ENCODE peak calls at places on chromosomes 6 and 20, in five cellular contexts. One of them, this sample, is unnamed.

GRCh38 chr6:145247677-145248419 is 487.5 kb downstream of the EPM2A start:
- DNase-seq in H1: peak
- DNase-seq in SK-N-SH: no peak
- DNase-seq in GM12892: no peak
- DNase-seq in GM23338: no peak
- DNase-seq in this sample: no peak

GRCh38 chr6:72466971-72467566 is 154.8 kb upstream of the KCNQ5 start:
- DNase-seq in H1: no peak
- DNase-seq in GM12892: no peak
- DNase-seq in SK-N-SH: no peak
- DNase-seq in GM23338: no peak
- DNase-seq in this sample: no peak

GRCh38 chr6:43823879-43824740 is 54.1 kb downstream of the VEGFA start:
- DNase-seq in GM23338: no peak
- DNase-seq in H1: no peak
- DNase-seq in GM12892: no peak
- DNase-seq in SK-N-SH: no peak
- DNase-seq in this sample: no peak

GRCh38 chr6:35599761-35600658 is 87.3 kb upstream of the TULP1 start:
- DNase-seq in GM23338: no peak
- DNase-seq in H1: no peak
- DNase-seq in SK-N-SH: no peak
- DNase-seq in GM12892: no peak
- DNase-seq in this sample: no peak

GRCh38 chr6:151325075-151326050 is 66.0 kb downstream of the ZBTB2 start:
- DNase-seq in GM23338: peak
- DNase-seq in H1: no peak
- DNase-seq in GM12892: no peak
- DNase-seq in SK-N-SH: peak
- DNase-seq in this sample: no peak

GRCh38 chr20:47024461-47024937 is 129.9 kb downstream of the EYA2 start:
- DNase-seq in GM12892: no peak
- DNase-seq in SK-N-SH: no peak
- DNase-seq in GM23338: no peak
- DNase-seq in H1: no peak
- DNase-seq in this sample: no peak

GRCh38 chr6:18323935-18324707 is 59.8 kb upstream of the DEK start:
- DNase-seq in H1: no peak
- DNase-seq in GM23338: peak
- DNase-seq in SK-N-SH: peak
- DNase-seq in GM12892: no peak
- DNase-seq in this sample: no peak

GRCh38 chr6:122107256-122107655 is 292.2 kb upstream of the HSF2 start:
- DNase-seq in GM12892: no peak
- DNase-seq in H1: no peak
- DNase-seq in SK-N-SH: no peak
- DNase-seq in GM23338: no peak
- DNase-seq in this sample: no peak

GRCh38 chr6:117496383-117496990 is 14.0 kb downstream of the DCBLD1 start:
- DNase-seq in SK-N-SH: no peak
- DNase-seq in GM23338: no peak
- DNase-seq in GM12892: no peak
- DNase-seq in H1: no peak
- DNase-seq in this sample: no peak

GRCh38 chr6:53112404-53112803 is 36.2 kb downstream of the GCM1 start:
- DNase-seq in GM12892: no peak
- DNase-seq in GM23338: no peak
- DNase-seq in SK-N-SH: no peak
- DNase-seq in H1: no peak
- DNase-seq in this sample: no peak

GRCh38 chr6:13327691-13328075 is 654 bp downstream of the TBC1D7 start:
- DNase-seq in SK-N-SH: no peak
- DNase-seq in GM12892: no peak
- DNase-seq in H1: no peak
- DNase-seq in GM23338: peak
- DNase-seq in this sample: no peak

GRCh38 chr6:136117081-136117480 is 133.0 kb downstream of the MTFR2 start:
- DNase-seq in H1: no peak
- DNase-seq in GM23338: no peak
- DNase-seq in GM12892: no peak
- DNase-seq in SK-N-SH: no peak
- DNase-seq in this sample: no peak

GRCh38 chr20:2507875-2508630 is 662 bp downstream of the ZNF343 start:
- DNase-seq in SK-N-SH: peak
- DNase-seq in H1: no peak
- DNase-seq in GM12892: no peak
- DNase-seq in GM23338: no peak
- DNase-seq in this sample: no peak

GRCh38 chr6:163355471-163355991 is 59.0 kb upstream of the QKI start:
- DNase-seq in SK-N-SH: peak
- DNase-seq in GM23338: no peak
- DNase-seq in GM12892: no peak
- DNase-seq in H1: no peak
- DNase-seq in this sample: no peak

DNA sequence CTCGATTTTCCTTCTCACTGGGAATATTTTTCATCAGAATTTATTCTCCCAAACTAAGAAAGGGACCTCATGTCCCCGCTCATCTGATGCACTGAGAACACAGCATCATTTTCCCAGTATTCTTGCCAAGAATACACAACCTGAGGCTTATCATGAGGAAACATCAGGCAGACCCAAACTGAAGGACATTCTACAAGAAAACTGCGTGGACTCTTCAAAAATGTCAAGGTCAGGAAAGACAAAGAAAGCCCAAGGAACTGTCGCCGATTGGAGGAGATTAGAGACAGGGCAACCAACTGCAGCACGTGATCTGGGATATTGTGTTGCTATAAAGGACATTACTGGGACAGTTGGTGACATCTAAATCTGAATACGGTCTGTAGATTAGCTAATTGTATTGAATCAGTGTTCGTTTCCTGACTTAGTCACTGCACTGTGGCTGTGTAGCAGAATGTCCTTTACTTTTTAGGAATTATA is 72.3 kb downstream of the SNX5 start:
- DNase-seq in H1: no peak
- DNase-seq in GM23338: no peak
- DNase-seq in SK-N-SH: no peak
- DNase-seq in GM12892: no peak
- DNase-seq in this sample: no peak
- TF ChIP-seq POLR2AphosphoS5 in H1: no peak
- TF ChIP-seq POLR2AphosphoS5 in GM23338: no peak
- TF ChIP-seq POLR2AphosphoS5 in SK-N-SH: no peak
- TF ChIP-seq POLR2AphosphoS5 in GM12892: no peak
- TF ChIP-seq POLR2AphosphoS5 in this sample: peak

GRCh38 chr6:37353761-37354525 is at the start of gene RNF8:
- DNase-seq in H1: peak
- DNase-seq in GM12892: peak
- DNase-seq in GM23338: peak
- DNase-seq in SK-N-SH: peak
- DNase-seq in this sample: no peak
- TF ChIP-seq POLR2AphosphoS5 in H1: no peak
- TF ChIP-seq POLR2AphosphoS5 in GM12892: peak
- TF ChIP-seq POLR2AphosphoS5 in GM23338: peak
- TF ChIP-seq POLR2AphosphoS5 in SK-N-SH: peak
- TF ChIP-seq POLR2AphosphoS5 in this sample: peak

DNA sequence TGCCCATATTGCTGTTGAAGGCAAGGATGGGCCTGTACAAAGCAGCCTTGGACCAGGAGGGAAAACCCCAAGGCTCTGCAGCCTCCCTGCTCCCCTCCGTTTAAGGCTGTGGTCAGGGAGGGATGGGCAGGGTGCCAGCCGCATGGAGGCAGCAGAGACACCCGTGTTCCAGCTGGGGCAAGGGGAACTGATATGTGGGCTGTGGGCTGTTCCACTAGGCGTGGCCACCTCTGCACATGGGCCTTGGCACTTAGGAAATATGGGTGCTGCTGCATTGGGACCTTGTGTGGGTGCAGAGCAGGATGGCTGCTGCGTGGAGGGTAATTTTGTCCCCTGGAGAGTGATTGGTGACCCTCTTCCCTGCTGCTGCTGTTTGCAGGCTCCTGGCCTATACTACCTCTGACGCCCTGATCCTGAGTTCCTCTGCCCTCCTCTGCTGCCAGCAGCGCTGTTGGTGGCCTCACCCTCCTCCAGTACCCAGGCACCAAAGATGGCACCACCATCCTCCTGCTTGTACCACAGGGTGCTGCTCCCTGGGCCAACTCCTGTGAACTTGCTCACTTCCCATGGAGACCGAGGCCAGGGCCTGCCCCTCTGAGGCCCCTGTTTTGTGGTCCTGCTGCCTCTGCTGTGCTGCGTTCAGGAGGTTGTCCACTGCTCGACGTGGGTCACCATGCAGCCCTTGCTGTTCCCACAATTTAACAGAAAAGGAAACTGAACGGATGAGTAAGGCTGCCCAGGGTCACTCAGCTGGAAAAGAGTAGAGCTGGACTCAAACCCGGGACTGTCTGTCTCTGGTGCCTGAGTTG is 35.3 kb downstream of the PANK2 start:
- DNase-seq in GM12892: no peak
- DNase-seq in GM23338: no peak
- DNase-seq in H1: no peak
- DNase-seq in SK-N-SH: no peak
- DNase-seq in this sample: no peak
- TF ChIP-seq POLR2AphosphoS5 in GM12892: peak
- TF ChIP-seq POLR2AphosphoS5 in GM23338: no peak
- TF ChIP-seq POLR2AphosphoS5 in H1: peak
- TF ChIP-seq POLR2AphosphoS5 in SK-N-SH: no peak
- TF ChIP-seq POLR2AphosphoS5 in this sample: no peak

DNA sequence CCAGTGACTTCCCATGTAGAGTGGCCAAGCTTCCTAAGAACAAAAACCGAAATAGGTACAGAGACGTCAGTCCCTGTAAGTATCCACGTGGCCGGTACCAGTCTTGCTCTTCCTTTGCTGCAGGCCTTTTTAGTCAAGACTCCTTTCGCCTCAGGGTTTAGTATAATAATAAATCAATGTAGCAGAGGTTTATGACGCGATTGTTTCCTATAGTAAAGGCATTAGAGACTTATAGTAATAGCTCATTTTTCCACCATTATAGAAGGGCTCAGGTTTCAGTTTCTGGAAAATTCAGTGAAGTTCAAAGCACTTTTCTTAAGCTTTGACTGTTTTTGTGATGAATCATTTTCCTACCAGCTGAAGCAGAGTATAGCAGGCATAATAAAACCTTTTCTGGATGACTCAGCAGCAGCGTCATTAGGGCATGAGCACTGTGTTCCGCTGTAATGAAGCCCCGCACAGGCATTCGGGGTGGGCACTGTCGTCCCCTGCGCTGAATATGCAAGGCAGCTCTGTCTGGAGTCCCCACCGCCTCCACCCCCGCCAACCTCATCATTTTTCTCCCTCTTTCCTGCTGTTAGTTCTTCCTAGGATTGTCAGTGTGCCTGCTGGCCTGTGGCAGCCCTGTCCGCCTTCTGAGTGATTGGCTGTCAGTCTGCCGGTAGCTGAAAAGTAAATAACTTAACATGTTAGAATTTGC is 51.3 kb downstream of the PTPN1 start:
- DNase-seq in GM12892: no peak
- DNase-seq in GM23338: no peak
- DNase-seq in SK-N-SH: no peak
- DNase-seq in H1: no peak
- DNase-seq in this sample: no peak
- TF ChIP-seq POLR2AphosphoS5 in GM12892: no peak
- TF ChIP-seq POLR2AphosphoS5 in GM23338: no peak
- TF ChIP-seq POLR2AphosphoS5 in SK-N-SH: peak
- TF ChIP-seq POLR2AphosphoS5 in H1: no peak
- TF ChIP-seq POLR2AphosphoS5 in this sample: peak

DNA sequence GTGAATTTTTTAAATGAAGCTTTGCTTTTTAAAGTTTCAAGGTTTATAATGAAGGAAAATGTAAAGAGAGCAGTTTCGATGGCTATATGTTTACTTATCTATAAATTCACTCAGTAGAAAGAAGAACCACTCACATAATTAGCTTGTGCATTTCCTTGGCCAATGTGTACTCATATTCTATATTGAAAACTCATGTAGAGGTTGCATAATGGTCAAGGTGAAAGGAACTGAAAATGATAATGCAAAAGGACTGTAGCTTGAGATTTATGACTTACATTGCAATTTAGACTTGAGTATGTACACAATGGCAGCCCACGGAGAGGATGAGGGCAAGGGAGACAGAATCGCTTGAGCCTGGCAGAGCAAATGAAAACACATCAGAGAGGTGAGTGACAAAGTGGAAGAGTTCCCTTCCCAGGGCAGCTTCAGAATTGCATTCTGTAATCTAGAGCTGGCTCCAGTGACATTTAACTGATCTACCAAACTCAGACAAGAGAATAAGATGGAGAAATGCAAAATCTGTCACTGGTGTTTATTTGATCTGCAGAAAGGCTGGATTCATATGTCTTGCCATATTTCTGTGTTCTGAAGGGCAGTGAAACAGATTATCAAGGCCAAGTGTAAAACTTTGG is 191.8 kb downstream of the TMEM200A start:
- DNase-seq in GM12892: no peak
- DNase-seq in SK-N-SH: no peak
- DNase-seq in H1: no peak
- DNase-seq in GM23338: no peak
- DNase-seq in this sample: no peak
- TF ChIP-seq POLR2AphosphoS5 in GM12892: no peak
- TF ChIP-seq POLR2AphosphoS5 in SK-N-SH: no peak
- TF ChIP-seq POLR2AphosphoS5 in H1: no peak
- TF ChIP-seq POLR2AphosphoS5 in GM23338: no peak
- TF ChIP-seq POLR2AphosphoS5 in this sample: no peak

DNA sequence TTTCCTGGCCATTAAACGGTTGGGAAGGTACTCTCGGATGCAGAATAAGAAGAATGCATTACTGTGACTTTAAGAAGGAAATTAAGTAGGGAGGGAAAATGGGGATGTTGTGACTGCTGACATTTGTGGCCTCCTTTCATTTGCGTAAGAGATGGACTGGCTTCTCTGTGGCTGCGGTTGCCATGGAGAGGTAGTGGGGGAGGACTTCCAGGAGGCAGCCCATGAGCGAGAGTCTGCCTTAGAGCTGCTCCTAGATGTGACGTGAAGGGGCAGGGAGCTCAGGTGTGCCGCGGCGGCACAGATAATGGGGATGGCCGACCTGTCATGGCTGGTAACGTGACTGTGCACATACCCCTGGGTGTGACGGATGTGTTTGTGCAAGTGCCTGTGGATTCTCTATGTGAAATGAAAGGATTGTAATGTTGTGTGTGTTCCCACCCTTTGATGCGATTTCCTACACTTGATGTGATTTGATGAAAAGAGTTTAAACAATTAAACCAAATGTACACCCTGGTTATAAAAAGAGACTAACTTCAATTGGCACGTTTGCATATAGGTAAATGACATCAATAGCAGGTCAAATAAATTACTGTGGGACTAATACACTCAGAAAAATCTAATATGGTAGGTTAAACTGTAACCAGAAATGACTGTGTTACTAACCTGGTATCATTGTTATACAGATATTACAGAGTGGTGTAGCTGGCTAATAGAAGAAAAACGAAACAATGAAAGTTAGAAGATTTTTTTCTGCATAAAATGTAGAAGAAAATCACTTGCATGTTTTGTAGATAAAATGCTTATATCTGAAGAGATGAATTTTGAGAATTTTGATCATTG is 48.9 kb downstream of the HIVEP1 start:
- DNase-seq in GM12892: no peak
- DNase-seq in GM23338: peak
- DNase-seq in H1: peak
- DNase-seq in SK-N-SH: no peak
- DNase-seq in this sample: no peak
- TF ChIP-seq POLR2AphosphoS5 in GM12892: peak
- TF ChIP-seq POLR2AphosphoS5 in GM23338: no peak
- TF ChIP-seq POLR2AphosphoS5 in H1: peak
- TF ChIP-seq POLR2AphosphoS5 in SK-N-SH: no peak
- TF ChIP-seq POLR2AphosphoS5 in this sample: peak